ENCODE peak calls at places on chromosomes 5 and 9, in nine cellular contexts. C, B, Y, V, E, M, J, W and T are unnamed samples.

GRCh38 chr5:92800360-92800759 is 780.7 kb downstream of the NR2F1-AS1 start:
- DNase-seq in M (no peak), C (no peak), Y (no peak), J (no peak), E (no peak), V (peak; percentile 89), B (peak; percentile 10), W (no peak), T (no peak)

GRCh38 chr9:74527718-74528117 is 30.6 kb downstream of the RORB start:
- DNase-seq in W (no peak), V (no peak), E (no peak), Y (no peak), C (no peak), J (no peak), M (no peak), B (no peak), T (no peak)

GRCh38 chr5:95799181-95799835 is 23.2 kb downstream of the GLRX start:
- DNase-seq in Y (no peak), E (no peak), C (no peak), W (no peak), B (peak; percentile 25), J (no peak), M (no peak), V (no peak), T (peak; percentile 76)

GRCh38 chr9:109451311-109452025 is 46.6 kb downstream of the PTPN3 start:
- DNase-seq in V (no peak), J (no peak), M (no peak), E (no peak), B (no peak), W (no peak), C (no peak), Y (no peak), T (no peak)

GRCh38 chr5:57696005-57696755 is 213.6 kb upstream of the ACTBL2 start:
- DNase-seq in E (no peak), M (no peak), B (no peak), J (no peak), Y (no peak), C (no peak), V (no peak), W (no peak), T (no peak)

GRCh38 chr9:88651682-88652633 is 117.0 kb downstream of the NXNL2 start:
- DNase-seq in Y (peak; percentile 83), M (no peak), W (no peak), E (peak; percentile 96), B (peak; percentile 83), V (peak; percentile 99), C (no peak), J (peak; percentile 96), T (peak; percentile 20)

GRCh38 chr5:56305551-56305950 is 72.4 kb upstream of the ANKRD55 start:
- DNase-seq in E (no peak), V (no peak), B (no peak), C (no peak), Y (no peak), W (no peak), M (no peak), J (no peak), T (no peak)

GRCh38 chr5:199821-200645 is 8.7 kb downstream of the LRRC14B start:
- DNase-seq in E (no peak), B (no peak), V (no peak), C (no peak), Y (no peak), M (no peak), W (no peak), J (no peak), T (no peak)

GRCh38 chr9:114308361-114308950 is 14.4 kb upstream of the ORM1 start:
- DNase-seq in Y (no peak), W (peak; percentile 85), V (no peak), M (no peak), B (no peak), C (no peak), J (peak; percentile 37), E (peak; percentile 8), T (no peak)

GRCh38 chr9:123111427-123111826 is 78.0 kb downstream of the GPR21 start:
- DNase-seq in V (no peak), M (no peak), J (no peak), E (no peak), B (no peak), W (no peak), C (no peak), Y (no peak), T (no peak)

GRCh38 chr5:34051374-34051980 is 8.5 kb upstream of the C1QTNF3 start:
- DNase-seq in J (no peak), Y (no peak), C (no peak), W (no peak), V (no peak), E (no peak), M (no peak), B (no peak), T (no peak)

GRCh38 chr9:106888992-106889631 is 26.1 kb downstream of the ZNF462 start:
- DNase-seq in J (no peak), B (no peak), C (no peak), V (no peak), Y (no peak), W (no peak), E (no peak), M (no peak), T (no peak)

GRCh38 chr5:160359816-160360215 is 10.6 kb downstream of the C1QTNF2 start:
- DNase-seq in B (no peak), C (no peak), Y (no peak), E (no peak), W (no peak), M (no peak), J (no peak), V (no peak), T (no peak)

GRCh38 chr9:16329699-16330113 is 540.8 kb downstream of the BNC2 start:
- DNase-seq in M (no peak), E (no peak), B (no peak), J (no peak), Y (peak; percentile 74), V (peak; percentile 60), W (no peak), C (no peak), T (no peak)

GRCh38 chr9:131029574-131029952 is 20.6 kb downstream of the LAMC3 start:
- DNase-seq in W (no peak), J (no peak), V (no peak), B (no peak), Y (peak; percentile 8), C (no peak), M (no peak), E (no peak), T (no peak)

GRCh38 chr5:960551-960950 is 48.1 kb upstream of the NKD2 start:
- DNase-seq in C (no peak), M (no peak), B (no peak), J (no peak), E (no peak), V (no peak), Y (peak; percentile 51), W (no peak), T (peak; percentile 27)

GRCh38 chr5:81679885-81680284 is 71.0 kb downstream of the SSBP2 start:
- DNase-seq in J (no peak), W (no peak), M (no peak), V (no peak), E (no peak), C (no peak), Y (no peak), B (no peak), T (no peak)

GRCh38 chr5:137148656-137149055 is 350.5 kb downstream of the SPOCK1 start:
- DNase-seq in B (no peak), E (no peak), C (no peak), M (no peak), Y (no peak), W (no peak), J (no peak), V (no peak), T (no peak)

GRCh38 chr9:70137577-70137976 is 93.9 kb downstream of the MAMDC2 start:
- DNase-seq in V (no peak), J (no peak), M (no peak), B (no peak), W (no peak), E (no peak), Y (no peak), C (no peak), T (no peak)
- H3K27ac ChIP-seq in V (no peak overlapping the region), J (no peak overlapping the region), M (no peak overlapping the region), B (no peak overlapping the region), W (no peak overlapping the region), E (no peak overlapping the region), Y (no peak overlapping the region), C (no peak overlapping the region), T (no peak overlapping the region)

DNA sequence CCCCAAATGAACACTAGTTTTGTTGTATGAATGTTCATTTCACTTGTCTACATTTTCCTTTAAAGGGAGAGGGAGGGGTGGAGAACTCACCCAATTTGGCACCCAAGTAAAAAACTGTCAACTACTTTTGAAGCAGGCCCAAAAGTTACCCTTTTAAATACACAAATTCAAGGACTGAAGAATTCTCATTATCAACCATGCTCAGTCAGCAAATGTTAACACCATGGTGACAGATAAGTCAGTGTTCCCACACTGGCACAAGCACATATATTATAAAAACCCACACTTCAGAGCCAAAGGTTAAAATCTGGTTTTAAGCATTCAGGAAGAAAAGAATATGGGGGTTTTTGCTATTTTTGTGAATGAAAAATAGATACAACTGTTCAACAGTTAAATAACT is 31.6 kb downstream of the CSNK1A1 start:
- DNase-seq in J (no peak), V (no peak), E (no peak), B (no peak), Y (no peak), M (no peak), W (no peak), C (no peak), T (no peak)
- TF ChIP-seq POLR2A in J (no peak), V (no peak), E (no peak), B (no peak), Y (no peak), M (no peak), W (no peak), C (no peak), T (no peak)

GRCh38 chr5:179405426-179406030 is 60.3 kb upstream of the ADAMTS2 start:
- DNase-seq in J (no peak), B (no peak), M (no peak), C (no peak), Y (no peak), V (no peak), W (no peak), E (no peak), T (no peak)

GRCh38 chr5:179405054-179405416 is 59.8 kb upstream of the ADAMTS2 start:
- DNase-seq in J (no peak), C (no peak), Y (no peak), E (no peak), V (no peak), B (no peak), W (no peak), M (no peak), T (no peak)

GRCh38 chr5:179406031-179406681 is 60.9 kb upstream of the ADAMTS2 start:
- DNase-seq in C (no peak), Y (no peak), E (peak; percentile 25), J (no peak), B (no peak), W (peak; percentile 28), M (no peak), V (peak; percentile 20), T (no peak)

GRCh38 chr5:179403426-179404147 is 58.3 kb upstream of the ADAMTS2 start:
- DNase-seq in J (no peak), M (no peak), Y (no peak), C (no peak), V (no peak), E (no peak), B (no peak), W (no peak), T (no peak)

GRCh38 chr5:179404321-179405053 is 59.2 kb upstream of the ADAMTS2 start:
- DNase-seq in B (no peak), W (no peak), Y (no peak), J (no peak), C (no peak), V (peak; percentile 42), M (no peak), E (no peak), T (no peak)
- TF ChIP-seq CTCF in B (no peak), W (peak; percentile 19), Y (peak; percentile 16), J (no peak), C (peak; percentile 39), V (peak; percentile 57), M (no peak), E (no peak), T (no peak)

GRCh38 chr5:54387031-54387430 is 68.5 kb upstream of the HSPB3 start:
- DNase-seq in Y (no peak), V (no peak), M (no peak), W (no peak), E (no peak), B (no peak), C (no peak), J (no peak), T (no peak)
- H3K27ac ChIP-seq in Y (no peak overlapping the region), V (no peak overlapping the region), M (no peak overlapping the region), W (no peak overlapping the region), E (no peak overlapping the region), B (no peak overlapping the region), C (no peak overlapping the region), J (no peak overlapping the region), T (no peak overlapping the region)